ENCODE peak calls at places on chromosomes 4 and X, in five cellular contexts. One of them, this sample, is unnamed.

GRCh38 chrX:154437971-154438893 is 1.3 kb downstream of the GDI1 start:
- DNase-seq in K562: no peak
- DNase-seq in A549: no peak
- DNase-seq in HepG2: no peak
- DNase-seq in GM12878: no peak
- DNase-seq in this sample: no peak

GRCh38 chrX:140697618-140698017 is 11.9 kb upstream of the LINC00632 start:
- DNase-seq in GM12878: no peak
- DNase-seq in K562: no peak
- DNase-seq in HepG2: no peak
- DNase-seq in A549: no peak
- DNase-seq in this sample: no peak

GRCh38 chr4:40289366-40290188 is 45.6 kb upstream of the CHRNA9 start:
- DNase-seq in A549: no peak
- DNase-seq in K562: no peak
- DNase-seq in GM12878: no peak
- DNase-seq in HepG2: no peak
- DNase-seq in this sample: no peak

GRCh38 chrX:74420194-74421035 is 878 bp upstream of the SLC16A2 start:
- DNase-seq in K562: no peak
- DNase-seq in GM12878: no peak
- DNase-seq in A549: peak
- DNase-seq in HepG2: no peak
- DNase-seq in this sample: peak

GRCh38 chrX:39519213-39519544 is 578.6 kb downstream of the BCOR start:
- DNase-seq in HepG2: no peak
- DNase-seq in GM12878: no peak
- DNase-seq in K562: no peak
- DNase-seq in A549: no peak
- DNase-seq in this sample: peak

GRCh38 chr4:128538111-128538882 is 250.7 kb upstream of the PGRMC2 start:
- DNase-seq in K562: no peak
- DNase-seq in HepG2: no peak
- DNase-seq in GM12878: no peak
- DNase-seq in A549: no peak
- DNase-seq in this sample: no peak

GRCh38 chrX:39690541-39691415 is 407.0 kb downstream of the BCOR start:
- DNase-seq in K562: no peak
- DNase-seq in GM12878: no peak
- DNase-seq in A549: no peak
- DNase-seq in HepG2: no peak
- DNase-seq in this sample: no peak

GRCh38 chr4:16461362-16461761 is 235.1 kb upstream of the TAPT1 start:
- DNase-seq in K562: no peak
- DNase-seq in GM12878: no peak
- DNase-seq in HepG2: no peak
- DNase-seq in A549: no peak
- DNase-seq in this sample: peak

GRCh38 chr4:81469774-81470455 is 1.8 kb downstream of the RASGEF1B start:
- DNase-seq in GM12878: no peak
- DNase-seq in K562: no peak
- DNase-seq in A549: no peak
- DNase-seq in HepG2: no peak
- DNase-seq in this sample: no peak

GRCh38 chrX:13463608-13464007 is 105.8 kb upstream of the EGFL6 start:
- DNase-seq in HepG2: no peak
- DNase-seq in GM12878: no peak
- DNase-seq in A549: peak
- DNase-seq in K562: no peak
- DNase-seq in this sample: peak

GRCh38 chrX:112735147-112735546 is 55.4 kb upstream of the LHFPL1 start:
- DNase-seq in HepG2: no peak
- DNase-seq in K562: no peak
- DNase-seq in A549: no peak
- DNase-seq in GM12878: no peak
- DNase-seq in this sample: no peak

GRCh38 chrX:112736310-112736709 is 56.6 kb upstream of the LHFPL1 start:
- DNase-seq in HepG2: no peak
- DNase-seq in K562: no peak
- DNase-seq in GM12878: no peak
- DNase-seq in A549: no peak
- DNase-seq in this sample: no peak

GRCh38 chrX:112734250-112734649 is 54.5 kb upstream of the LHFPL1 start:
- DNase-seq in K562: no peak
- DNase-seq in GM12878: no peak
- DNase-seq in HepG2: no peak
- DNase-seq in A549: no peak
- DNase-seq in this sample: no peak

DNA sequence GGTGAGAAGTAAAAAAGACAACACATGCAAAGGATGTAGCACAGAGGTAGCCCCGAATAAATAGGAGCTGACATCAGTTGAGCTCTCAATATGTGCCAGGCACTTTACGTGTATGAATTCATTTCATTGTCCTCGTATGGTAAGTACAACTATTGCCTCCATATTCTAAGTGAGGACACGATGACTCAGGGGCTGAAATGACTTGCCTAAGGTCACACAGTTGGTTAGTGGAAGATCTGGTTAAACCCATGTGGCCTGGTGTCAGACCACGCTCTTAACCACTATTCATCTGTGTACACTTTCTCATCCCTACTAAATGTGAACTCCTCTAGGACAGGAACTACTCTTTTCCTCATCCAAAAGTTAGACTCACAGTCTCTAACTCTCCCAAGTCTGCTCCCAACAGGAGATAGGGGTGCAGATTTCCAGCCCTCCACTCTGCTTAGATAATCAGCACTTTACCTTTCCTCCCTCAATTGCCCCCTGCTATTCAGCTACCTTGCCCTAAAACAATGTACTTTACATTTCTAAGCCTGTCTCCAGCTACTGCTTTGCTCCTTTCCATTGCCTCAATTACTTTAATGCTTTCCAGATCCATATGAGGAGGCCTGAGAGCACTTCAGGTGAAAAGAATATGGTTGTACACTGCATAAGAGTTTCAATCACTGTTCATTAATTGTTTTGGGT is 58.8 kb upstream of the LHFPL1 start:
- DNase-seq in GM12878: no peak
- DNase-seq in HepG2: no peak
- DNase-seq in K562: no peak
- DNase-seq in A549: no peak
- DNase-seq in this sample: no peak
- TF ChIP-seq MYC in GM12878: no peak
- TF ChIP-seq MYC in HepG2: no peak
- TF ChIP-seq MYC in K562: no peak
- TF ChIP-seq MYC in A549: no peak
- TF ChIP-seq MYC in this sample: no peak

GRCh38 chrX:781216-782211 is 150.9 kb downstream of the SHOX start:
- DNase-seq in A549: no peak
- DNase-seq in HepG2: no peak
- DNase-seq in K562: no peak
- DNase-seq in GM12878: no peak
- DNase-seq in this sample: no peak
- H3K4me2 ChIP-seq in A549: peak
- H3K4me2 ChIP-seq in HepG2: no peak
- H3K4me2 ChIP-seq in K562: no peak
- H3K4me2 ChIP-seq in GM12878: no peak
- H3K4me2 ChIP-seq in this sample: no peak

DNA sequence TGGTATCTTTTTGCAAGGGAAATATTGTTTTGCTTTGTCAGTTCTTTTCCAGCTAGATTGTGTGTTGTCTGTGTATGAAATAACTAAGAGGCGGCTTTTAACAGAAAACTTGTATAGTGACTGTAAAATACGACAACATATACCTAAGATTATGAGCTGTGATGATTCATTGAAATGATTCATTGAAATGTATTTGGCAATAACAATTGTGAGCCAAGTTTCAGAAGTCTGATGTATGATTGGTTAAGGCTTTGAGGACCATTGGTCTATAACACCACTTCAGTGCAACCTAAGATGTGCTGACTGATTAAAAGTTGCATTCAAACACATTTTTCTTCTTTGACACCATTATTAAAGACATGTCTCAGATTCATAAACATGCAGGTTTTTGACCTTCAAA is 76.6 kb downstream of the PTPN13 start:
- DNase-seq in HepG2: no peak
- DNase-seq in K562: no peak
- DNase-seq in A549: peak
- DNase-seq in GM12878: no peak
- DNase-seq in this sample: peak
- TF ChIP-seq MYC in HepG2: no peak
- TF ChIP-seq MYC in K562: no peak
- TF ChIP-seq MYC in A549: no peak
- TF ChIP-seq MYC in GM12878: no peak
- TF ChIP-seq MYC in this sample: no peak

GRCh38 chr4:168787801-168788200 is 222.3 kb downstream of the CBR4 start:
- DNase-seq in K562: no peak
- DNase-seq in A549: peak
- DNase-seq in GM12878: no peak
- DNase-seq in HepG2: no peak
- DNase-seq in this sample: no peak

GRCh38 chr4:168784786-168785461 is 225.1 kb downstream of the CBR4 start:
- DNase-seq in GM12878: no peak
- DNase-seq in K562: no peak
- DNase-seq in A549: peak
- DNase-seq in HepG2: no peak
- DNase-seq in this sample: no peak

GRCh38 chr4:168790898-168791297 is 219.2 kb downstream of the CBR4 start:
- DNase-seq in K562: no peak
- DNase-seq in GM12878: no peak
- DNase-seq in A549: no peak
- DNase-seq in HepG2: no peak
- DNase-seq in this sample: no peak

GRCh38 chr4:168791376-168791775 is 218.7 kb downstream of the CBR4 start:
- DNase-seq in A549: no peak
- DNase-seq in HepG2: no peak
- DNase-seq in K562: no peak
- DNase-seq in GM12878: no peak
- DNase-seq in this sample: no peak

DNA sequence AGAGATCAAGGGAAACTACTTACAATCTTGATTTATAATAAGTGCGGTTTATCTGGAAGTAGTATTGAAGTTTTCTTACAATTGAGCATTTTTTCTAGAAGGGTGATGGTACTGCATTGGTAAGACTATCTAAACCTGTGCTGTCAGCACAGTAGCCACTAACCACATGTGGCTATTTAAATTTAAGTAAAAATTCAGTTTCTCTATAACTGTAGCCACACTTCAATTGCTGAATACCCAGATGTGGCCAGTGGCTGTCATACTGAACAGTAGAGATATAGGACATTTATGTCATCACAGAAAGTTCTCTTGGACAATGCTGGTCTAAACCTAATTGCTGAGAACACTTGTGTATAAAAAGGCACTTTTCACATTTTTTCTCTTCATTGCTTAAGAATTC is 222.7 kb downstream of the CBR4 start:
- DNase-seq in K562: no peak
- DNase-seq in HepG2: no peak
- DNase-seq in A549: no peak
- DNase-seq in GM12878: no peak
- DNase-seq in this sample: no peak
- H3K4me2 ChIP-seq in K562: no peak
- H3K4me2 ChIP-seq in HepG2: no peak
- H3K4me2 ChIP-seq in A549: peak
- H3K4me2 ChIP-seq in GM12878: no peak
- H3K4me2 ChIP-seq in this sample: no peak

GRCh38 chrX:133600536-133600935 is 185.2 kb upstream of the GPC4 start:
- DNase-seq in HepG2: no peak
- DNase-seq in A549: no peak
- DNase-seq in GM12878: no peak
- DNase-seq in K562: no peak
- DNase-seq in this sample: no peak
- TF ChIP-seq MYC in HepG2: no peak
- TF ChIP-seq MYC in A549: no peak
- TF ChIP-seq MYC in GM12878: no peak
- TF ChIP-seq MYC in K562: no peak
- TF ChIP-seq MYC in this sample: no peak

GRCh38 chrX:94178145-94178790 is 504.3 kb downstream of the FAM133A start:
- DNase-seq in HepG2: no peak
- DNase-seq in K562: no peak
- DNase-seq in A549: peak
- DNase-seq in GM12878: no peak
- DNase-seq in this sample: no peak
- H3K4me2 ChIP-seq in HepG2: no peak
- H3K4me2 ChIP-seq in K562: no peak
- H3K4me2 ChIP-seq in A549: no peak
- H3K4me2 ChIP-seq in GM12878: no peak
- H3K4me2 ChIP-seq in this sample: no peak

GRCh38 chr4:65083076-65083475 is 587.2 kb downstream of the EPHA5 start:
- DNase-seq in K562: no peak
- DNase-seq in A549: no peak
- DNase-seq in HepG2: no peak
- DNase-seq in GM12878: no peak
- DNase-seq in this sample: no peak
- TF ChIP-seq MYC in K562: no peak
- TF ChIP-seq MYC in A549: no peak
- TF ChIP-seq MYC in HepG2: no peak
- TF ChIP-seq MYC in GM12878: no peak
- TF ChIP-seq MYC in this sample: no peak

GRCh38 chr4:173420324-173420752 is 21.4 kb upstream of the SCRG1 start:
- DNase-seq in A549: peak
- DNase-seq in K562: peak
- DNase-seq in HepG2: peak
- DNase-seq in GM12878: no peak
- DNase-seq in this sample: peak
- H3K4me2 ChIP-seq in A549: no peak
- H3K4me2 ChIP-seq in K562: no peak
- H3K4me2 ChIP-seq in HepG2: no peak
- H3K4me2 ChIP-seq in GM12878: no peak
- H3K4me2 ChIP-seq in this sample: no peak

DNA sequence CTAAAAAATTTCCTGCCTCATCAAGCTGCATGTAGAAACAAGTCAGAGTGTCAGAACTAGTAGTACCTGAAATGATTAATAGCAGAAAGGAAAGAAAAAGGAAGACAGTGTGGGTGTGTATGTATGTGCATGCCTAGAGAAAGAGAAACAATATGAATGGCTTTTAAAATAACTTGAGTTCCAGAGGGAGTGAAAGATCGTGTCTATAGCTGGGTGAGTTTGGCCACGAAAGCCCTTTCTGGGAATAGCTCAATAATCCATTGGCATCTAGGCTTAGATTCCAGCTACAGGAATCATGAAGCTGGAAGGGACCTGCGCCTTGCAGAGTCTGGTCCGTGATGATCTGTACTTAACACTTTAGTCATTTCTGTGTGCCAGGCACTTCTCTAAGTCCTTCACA is 195.6 kb downstream of the RAPGEF2 start:
- DNase-seq in A549: no peak
- DNase-seq in K562: no peak
- DNase-seq in GM12878: no peak
- DNase-seq in HepG2: no peak
- DNase-seq in this sample: peak
- TF ChIP-seq MYC in A549: no peak
- TF ChIP-seq MYC in K562: no peak
- TF ChIP-seq MYC in GM12878: no peak
- TF ChIP-seq MYC in HepG2: no peak
- TF ChIP-seq MYC in this sample: no peak

This sample was measured in endothelial cell of umbilical vein.